ENCODE peak calls at places on chromosome 12, in ten cellular contexts. E is NCI-H460; K is GM12865; R is HS-5; C is amniotic stem cell; P is lower lobe of right lung; F is dorsolateral prefrontal cortex; S is lower leg skin; L is LoVo; I is CD4-positive, CD25-positive, alpha-beta regulatory T cell. W is an unnamed sample.
A peak's percentile ranks its signal among the peaks of the same experiment; 100 is the strongest.

GRCh38 chr12:32070370-32070769 is 36.3 kb upstream of the BICD1 start:
- DNase-seq in E (no peak), K (no peak), R (no peak), C (no peak), P (no peak), F (no peak), S (no peak), L (no peak), I (no peak), W (no peak)

GRCh38 chr12:125183187-125184067 is 118.2 kb downstream of the AACS start:
- DNase-seq in E (peak; percentile 66), K (peak; percentile 81), R (peak; percentile 40), C (peak; percentile 62), P (peak; percentile 83), F (peak; percentile 93), S (peak; percentile 63), L (peak; percentile 76), I (peak; percentile 70), W (peak; percentile 42)

GRCh38 chr12:62767946-62768345 is 167.0 kb downstream of the PPM1H start:
- DNase-seq in E (no peak), K (no peak), R (no peak), C (no peak), P (no peak), F (no peak), S (no peak), L (no peak), I (no peak), W (no peak)

GRCh38 chr12:22733756-22734155 is 108.8 kb downstream of the ETNK1 start:
- DNase-seq in E (no peak), K (no peak), R (peak; percentile 48), C (no peak), P (no peak), F (no peak), S (no peak), L (no peak), I (no peak), W (no peak)

GRCh38 chr12:24153041-24153440 is 203.6 kb upstream of the SOX5 start:
- DNase-seq in E (no peak), K (no peak), R (no peak), C (no peak), P (no peak), F (no peak), S (no peak), L (no peak), I (no peak), W (no peak)

GRCh38 chr12:41795910-41796309 is 348.8 kb downstream of the GXYLT1 start:
- DNase-seq in E (no peak), K (peak; percentile 7), R (no peak), C (no peak), P (no peak), F (no peak), S (no peak), L (no peak), I (no peak), W (no peak)

GRCh38 chr12:41333988-41334387 is 145.9 kb downstream of the PDZRN4 start:
- DNase-seq in E (no peak), K (no peak), R (no peak), C (no peak), P (no peak), F (no peak), S (no peak), L (no peak), I (no peak), W (no peak)

GRCh38 chr12:64625243-64626077 is 15.2 kb downstream of the RASSF3 start:
- DNase-seq in E (no peak), K (peak; percentile 81), R (peak; percentile 90), C (peak; percentile 70), P (no peak), F (no peak), S (peak; percentile 43), L (peak; percentile 73), I (peak; percentile 31), W (peak; percentile 76)

GRCh38 chr12:64883264-64884163 is 59.1 kb downstream of the TBC1D30 start:
- DNase-seq in E (no peak), K (peak; percentile 75), R (no peak), C (no peak), P (no peak), F (no peak), S (no peak), L (no peak), I (no peak), W (no peak)

GRCh38 chr12:12716151-12716844 is 870 bp upstream of the CDKN1B start:
- DNase-seq in E (no peak), K (no peak), R (no peak), C (no peak), P (no peak), F (no peak), S (no peak), L (peak; percentile 26), I (peak; percentile 52), W (no peak)

GRCh38 chr12:113071427-113072112 is 15.0 kb downstream of the DTX1 start:
- DNase-seq in E (no peak), K (no peak), R (no peak), C (no peak), P (no peak), F (peak; percentile 59), S (no peak), L (no peak), I (no peak), W (no peak)

GRCh38 chr12:3236345-3237153 is 159.4 kb downstream of the TSPAN9 start:
- DNase-seq in E (peak; percentile 64), K (peak; percentile 49), R (no peak), C (no peak), P (no peak), F (no peak), S (no peak), L (peak; percentile 70), I (peak; percentile 15), W (no peak)

GRCh38 chr12:123398918-123399617 is 15.1 kb downstream of the KMT5A start:
- DNase-seq in E (no peak), K (no peak), R (no peak), C (no peak), P (no peak), F (peak; percentile 61), S (no peak), L (no peak), I (no peak), W (no peak)

GRCh38 chr12:26648584-26648983 is 184.4 kb downstream of the ITPR2 start:
- DNase-seq in E (no peak), K (no peak), R (peak; percentile 73), C (peak; percentile 79), P (no peak), F (no peak), S (no peak), L (peak; percentile 21), I (no peak), W (peak; percentile 83)

GRCh38 chr12:12909995-12910391 is 18.6 kb downstream of the GPRC5A start:
- DNase-seq in E (no peak), K (no peak), R (no peak), C (no peak), P (no peak), F (no peak), S (no peak), L (no peak), I (no peak), W (no peak)

GRCh38 chr12:51759175-51759574 is 89.3 kb downstream of the FIGNL2 start:
- DNase-seq in E (no peak), K (no peak), R (peak; percentile 19), C (no peak), P (no peak), F (no peak), S (no peak), L (no peak), I (no peak), W (no peak)

GRCh38 chr12:77082021-77082420 is 16.7 kb upstream of the E2F7 start:
- DNase-seq in E (no peak), K (no peak), R (no peak), C (no peak), P (no peak), F (no peak), S (no peak), L (no peak), I (no peak), W (no peak)

GRCh38 chr12:50932787-50933280 is 19.5 kb upstream of the HIGD1C start:
- DNase-seq in E (no peak), K (no peak), R (no peak), C (no peak), P (no peak), F (no peak), S (no peak), L (peak; percentile 45), I (no peak), W (no peak)

GRCh38 chr12:110114596-110114995 is 9.6 kb upstream of the IFT81 start:
- DNase-seq in E (no peak), K (no peak), R (no peak), C (no peak), P (no peak), F (no peak), S (no peak), L (no peak), I (no peak), W (no peak)

GRCh38 chr12:47705239-47705570 is 625 bp downstream of the RPAP3 start:
- DNase-seq in E (no peak), K (no peak), R (no peak), C (no peak), P (no peak), F (no peak), S (no peak), L (no peak), I (no peak), W (no peak)

GRCh38 chr12:117907108-117907689 is 61.6 kb downstream of the KSR2 start:
- DNase-seq in E (no peak), K (no peak), R (no peak), C (no peak), P (no peak), F (no peak), S (no peak), L (no peak), I (no peak), W (no peak)

GRCh38 chr12:82760423-82760822 is 73.7 kb downstream of the TMTC2 start:
- DNase-seq in E (no peak), K (no peak), R (no peak), C (no peak), P (no peak), F (no peak), S (no peak), L (no peak), I (no peak), W (no peak)

GRCh38 chr12:108387771-108388170 is 48.7 kb upstream of the CMKLR1 start:
- DNase-seq in E (no peak), K (no peak), R (no peak), C (no peak), P (no peak), F (no peak), S (no peak), L (no peak), I (no peak), W (no peak)

GRCh38 chr12:51391047-51391837 is at the start of gene GALNT6:
- DNase-seq in E (no peak), K (peak; percentile 85), R (no peak), C (no peak), P (peak; percentile 69), F (peak; percentile 57), S (no peak), L (peak; percentile 77), I (peak; percentile 65), W (no peak)

GRCh38 chr12:57096748-57097553 is 8.0 kb downstream of the NAB2 start:
- DNase-seq in E (no peak), K (no peak), R (no peak), C (no peak), P (no peak), F (no peak), S (no peak), L (no peak), I (no peak), W (no peak)

GRCh38 chr12:124147579-124147978 is 147.3 kb upstream of the RFLNA start:
- DNase-seq in E (no peak), K (peak; percentile 82), R (no peak), C (no peak), P (no peak), F (no peak), S (no peak), L (no peak), I (no peak), W (no peak)

GRCh38 chr12:75315518-75315917 is 14.6 kb downstream of the CAPS2 start:
- DNase-seq in E (no peak), K (no peak), R (peak; percentile 74), C (peak; percentile 22), P (no peak), F (no peak), S (no peak), L (no peak), I (no peak), W (no peak)

W was measured in AG04450.